ENCODE peak calls at places on chromosome X, in four cellular contexts. One of them, this sample, is unnamed.

GRCh38 chrX:129523076-129524055 is at the start of gene SMARCA1:
- DNase-seq in choroid plexus epithelial cell: peak; percentile 63
- DNase-seq in glutamatergic neuron: peak; percentile 55
- DNase-seq in H9: peak; percentile 63
- DNase-seq in this sample: peak; percentile 62

GRCh38 chrX:103831803-103832544 is at the start of gene RAB9B:
- DNase-seq in H9: peak; percentile 88
- DNase-seq in glutamatergic neuron: peak; percentile 79
- DNase-seq in choroid plexus epithelial cell: peak; percentile 52
- DNase-seq in this sample: peak; percentile 40

GRCh38 chrX:49106930-49107329 is 16.6 kb downstream of the GPKOW start:
- DNase-seq in glutamatergic neuron: peak; percentile 30
- DNase-seq in H9: peak; percentile 35
- DNase-seq in choroid plexus epithelial cell: peak; percentile 71
- DNase-seq in this sample: peak; percentile 6

GRCh38 chrX:40104649-40105015 is 6.9 kb upstream of the BCOR start:
- DNase-seq in choroid plexus epithelial cell: peak; percentile 56
- DNase-seq in H9: no peak
- DNase-seq in glutamatergic neuron: peak; percentile 46
- DNase-seq in this sample: no peak

GRCh38 chrX:121869876-121870477 is 822.6 kb downstream of the GLUD2 start:
- DNase-seq in glutamatergic neuron: no peak
- DNase-seq in choroid plexus epithelial cell: no peak
- DNase-seq in H9: no peak
- DNase-seq in this sample: no peak

GRCh38 chrX:22366166-22366702 is 93.5 kb downstream of the CBLL2 start:
- DNase-seq in glutamatergic neuron: no peak
- DNase-seq in choroid plexus epithelial cell: peak; percentile 48
- DNase-seq in H9: no peak
- DNase-seq in this sample: no peak

GRCh38 chrX:17414839-17415238 is 39.8 kb downstream of the NHS start:
- DNase-seq in H9: peak; percentile 42
- DNase-seq in choroid plexus epithelial cell: no peak
- DNase-seq in glutamatergic neuron: peak; percentile 25
- DNase-seq in this sample: peak; percentile 9

GRCh38 chrX:23784487-23785301 is 1.7 kb downstream of the SAT1 start:
- DNase-seq in H9: no peak
- DNase-seq in glutamatergic neuron: no peak
- DNase-seq in choroid plexus epithelial cell: peak; percentile 89
- DNase-seq in this sample: no peak

GRCh38 chrX:6151971-6152370 is 76.7 kb downstream of the NLGN4X start:
- DNase-seq in H9: no peak
- DNase-seq in choroid plexus epithelial cell: no peak
- DNase-seq in glutamatergic neuron: no peak
- DNase-seq in this sample: no peak

GRCh38 chrX:20454117-20454516 is 187.4 kb upstream of the RPS6KA3 start:
- DNase-seq in H9: no peak
- DNase-seq in choroid plexus epithelial cell: peak; percentile 5
- DNase-seq in glutamatergic neuron: no peak
- DNase-seq in this sample: no peak

GRCh38 chrX:124018031-124018430 is 56.5 kb downstream of the STAG2 start:
- DNase-seq in H9: no peak
- DNase-seq in choroid plexus epithelial cell: peak; percentile 12
- DNase-seq in glutamatergic neuron: no peak
- DNase-seq in this sample: no peak

GRCh38 chrX:64975989-64976672 is at the start of gene ZC4H2:
- DNase-seq in glutamatergic neuron: peak; percentile 74
- DNase-seq in H9: peak; percentile 81
- DNase-seq in choroid plexus epithelial cell: peak; percentile 82
- DNase-seq in this sample: peak; percentile 51

GRCh38 chrX:110699109-110699508 is 96.5 kb downstream of the CHRDL1 start:
- DNase-seq in glutamatergic neuron: no peak
- DNase-seq in choroid plexus epithelial cell: no peak
- DNase-seq in H9: no peak
- DNase-seq in this sample: no peak

GRCh38 chrX:30702736-30703135 is 49.5 kb downstream of the GK start:
- DNase-seq in glutamatergic neuron: no peak
- DNase-seq in H9: no peak
- DNase-seq in choroid plexus epithelial cell: peak; percentile 65
- DNase-seq in this sample: no peak

GRCh38 chrX:14095702-14096101 is 66.0 kb upstream of the GEMIN8 start:
- DNase-seq in glutamatergic neuron: peak; percentile 53
- DNase-seq in choroid plexus epithelial cell: peak; percentile 78
- DNase-seq in H9: peak; percentile 50
- DNase-seq in this sample: peak; percentile 20

GRCh38 chrX:48890934-48891401 is 6.6 kb downstream of the TIMM17B start:
- DNase-seq in glutamatergic neuron: peak; percentile 19
- DNase-seq in choroid plexus epithelial cell: no peak
- DNase-seq in H9: no peak
- DNase-seq in this sample: no peak

GRCh38 chrX:65586491-65586890 is 51.9 kb upstream of the LAS1L start:
- DNase-seq in glutamatergic neuron: no peak
- DNase-seq in choroid plexus epithelial cell: no peak
- DNase-seq in H9: no peak
- DNase-seq in this sample: no peak

GRCh38 chrX:117990438-117990837 is 126.2 kb downstream of the KLHL13 start:
- DNase-seq in glutamatergic neuron: no peak
- DNase-seq in H9: no peak
- DNase-seq in choroid plexus epithelial cell: no peak
- DNase-seq in this sample: no peak

GRCh38 chrX:39819921-39820849 is 277.6 kb downstream of the BCOR start:
- DNase-seq in glutamatergic neuron: peak; percentile 30
- DNase-seq in choroid plexus epithelial cell: no peak
- DNase-seq in H9: peak; percentile 49
- DNase-seq in this sample: no peak

GRCh38 chrX:47568656-47569295 is 7.8 kb downstream of the ARAF start:
- DNase-seq in glutamatergic neuron: no peak
- DNase-seq in H9: peak; percentile 50
- DNase-seq in choroid plexus epithelial cell: no peak
- DNase-seq in this sample: peak; percentile 14

GRCh38 chrX:124504106-124504983 is 158.0 kb downstream of the SH2D1A start:
- DNase-seq in H9: no peak
- DNase-seq in glutamatergic neuron: no peak
- DNase-seq in choroid plexus epithelial cell: no peak
- DNase-seq in this sample: no peak

GRCh38 chrX:10833299-10834169 is 213.1 kb upstream of the MID1 start:
- DNase-seq in glutamatergic neuron: peak; percentile 12
- DNase-seq in choroid plexus epithelial cell: peak; percentile 51
- DNase-seq in H9: peak; percentile 47
- DNase-seq in this sample: peak; percentile 2

GRCh38 chrX:39613508-39613921 is 484.2 kb downstream of the BCOR start:
- DNase-seq in H9: peak; percentile 67
- DNase-seq in choroid plexus epithelial cell: no peak
- DNase-seq in glutamatergic neuron: peak; percentile 18
- DNase-seq in this sample: no peak

GRCh38 chrX:9765072-9765736 is 443 bp downstream of the GPR143 start:
- DNase-seq in choroid plexus epithelial cell: no peak
- DNase-seq in glutamatergic neuron: peak; percentile 26
- DNase-seq in H9: peak; percentile 40
- DNase-seq in this sample: no peak

GRCh38 chrX:100819534-100819836 is 706 bp upstream of the CSTF2 start:
- DNase-seq in choroid plexus epithelial cell: no peak
- DNase-seq in glutamatergic neuron: peak; percentile 15
- DNase-seq in H9: peak; percentile 23
- DNase-seq in this sample: no peak

GRCh38 chrX:47169273-47169672 is 24.3 kb downstream of the RBM10 start:
- DNase-seq in choroid plexus epithelial cell: no peak
- DNase-seq in glutamatergic neuron: no peak
- DNase-seq in H9: peak; percentile 17
- DNase-seq in this sample: no peak

GRCh38 chrX:125826774-125827451 is 339.2 kb downstream of the DCAF12L2 start:
- DNase-seq in choroid plexus epithelial cell: no peak
- DNase-seq in H9: no peak
- DNase-seq in glutamatergic neuron: no peak
- DNase-seq in this sample: no peak

GRCh38 chrX:125826080-125826479 is 340.0 kb downstream of the DCAF12L2 start:
- DNase-seq in glutamatergic neuron: no peak
- DNase-seq in choroid plexus epithelial cell: no peak
- DNase-seq in H9: no peak
- DNase-seq in this sample: no peak
- TF ChIP-seq CTCF in glutamatergic neuron: no peak
- TF ChIP-seq CTCF in choroid plexus epithelial cell: no peak
- TF ChIP-seq CTCF in H9: peak; percentile 60
- TF ChIP-seq CTCF in this sample: peak; percentile 39

GRCh38 chrX:131741103-131741581 is 197.3 kb downstream of the OR13H1 start:
- DNase-seq in glutamatergic neuron: no peak
- DNase-seq in choroid plexus epithelial cell: no peak
- DNase-seq in H9: no peak
- DNase-seq in this sample: no peak
- TF ChIP-seq CTCF in glutamatergic neuron: no peak
- TF ChIP-seq CTCF in choroid plexus epithelial cell: no peak
- TF ChIP-seq CTCF in H9: no peak
- TF ChIP-seq CTCF in this sample: no peak

DNA sequence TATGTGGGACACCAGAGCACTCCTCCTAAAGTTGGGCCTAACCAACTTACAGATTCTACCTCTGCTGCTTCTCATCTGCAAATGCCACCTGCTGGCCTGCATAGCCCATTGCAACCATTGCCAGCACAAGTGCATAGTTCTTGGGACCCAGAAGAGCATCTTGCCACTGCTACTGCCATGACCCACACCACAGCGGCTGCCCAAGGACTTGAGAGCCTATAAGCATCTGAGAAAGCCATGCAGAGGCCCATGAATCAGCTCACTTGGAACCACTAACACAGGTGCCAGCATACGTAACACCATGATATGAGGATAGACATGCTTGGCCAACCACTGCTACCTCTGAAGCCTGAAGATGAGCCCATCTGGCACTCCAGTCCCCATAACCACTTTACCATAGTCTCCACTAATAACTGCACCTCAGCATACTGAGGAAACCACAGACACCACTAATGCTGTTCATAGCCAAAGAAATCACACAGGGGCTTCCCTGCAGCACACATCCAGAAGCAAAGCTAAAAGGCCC is 258.1 kb upstream of the AGTR2 start:
- DNase-seq in glutamatergic neuron: no peak
- DNase-seq in H9: peak; percentile 62
- DNase-seq in choroid plexus epithelial cell: peak; percentile 2
- DNase-seq in this sample: no peak
- TF ChIP-seq CTCF in glutamatergic neuron: peak; percentile 20
- TF ChIP-seq CTCF in H9: peak; percentile 68
- TF ChIP-seq CTCF in choroid plexus epithelial cell: peak; percentile 30
- TF ChIP-seq CTCF in this sample: peak; percentile 21

GRCh38 chrX:42175843-42176242 is 252.5 kb upstream of the CASK start:
- DNase-seq in glutamatergic neuron: no peak
- DNase-seq in choroid plexus epithelial cell: no peak
- DNase-seq in H9: no peak
- DNase-seq in this sample: no peak

GRCh38 chrX:42176790-42177189 is 253.4 kb upstream of the CASK start:
- DNase-seq in glutamatergic neuron: peak; percentile 18
- DNase-seq in choroid plexus epithelial cell: no peak
- DNase-seq in H9: peak; percentile 45
- DNase-seq in this sample: no peak
- TF ChIP-seq CTCF in glutamatergic neuron: no peak
- TF ChIP-seq CTCF in choroid plexus epithelial cell: no peak
- TF ChIP-seq CTCF in H9: peak; percentile 30
- TF ChIP-seq CTCF in this sample: no peak